ENCODE peak calls at places on chromosome 18, in four cellular contexts. E is stimulated activated CD8-positive, alpha-beta memory T cell treated with anti-CD3 and anti-CD28 coated beads, Interleukin-4, amount 100 ng/mL, for 1 hour; M is GM10248; I is substantia nigra. S is an unnamed sample.

GRCh38 chr18:56576826-56577573 is 61.4 kb downstream of the TXNL1 start:
- DNase-seq in E (no peak), M (no peak), I (no peak), S (no peak)

GRCh38 chr18:21218862-21219261 is 23.2 kb upstream of the GREB1L start:
- DNase-seq in E (no peak), M (no peak), I (no peak), S (no peak)

GRCh38 chr18:26479686-26480079 is 68.7 kb downstream of the KCTD1 start:
- DNase-seq in E (no peak), M (no peak), I (no peak), S (no peak)

GRCh38 chr18:3494245-3494526 is 44.2 kb downstream of the TGIF1 start:
- DNase-seq in E (no peak), M (no peak), I (no peak), S (no peak)

GRCh38 chr18:61475931-61476330 is 142.7 kb downstream of the CDH20 start:
- DNase-seq in E (no peak), M (no peak), I (no peak), S (no peak)

GRCh38 chr18:74373428-74373827 is 57.8 kb downstream of the C18orf63 start:
- DNase-seq in E (no peak), M (no peak), I (no peak), S (no peak)

GRCh38 chr18:596288-596881 is 403 bp upstream of the CLUL1 start:
- DNase-seq in E (no peak), M (peak), I (no peak), S (peak)

GRCh38 chr18:8982416-8983183 is 119.9 kb upstream of the NDUFV2 start:
- DNase-seq in E (no peak), M (no peak), I (no peak), S (no peak)

GRCh38 chr18:46677609-46678470 is 20.8 kb upstream of the LOXHD1 start:
- DNase-seq in E (no peak), M (no peak), I (no peak), S (no peak)

GRCh38 chr18:27109403-27109802 is 75.7 kb downstream of the CHST9 start:
- DNase-seq in E (no peak), M (no peak), I (no peak), S (no peak)

GRCh38 chr18:77103991-77104521 is 28.5 kb downstream of the MBP start:
- DNase-seq in E (no peak), M (no peak), I (no peak), S (no peak)

GRCh38 chr18:23995180-23995579 is 19.4 kb upstream of the TTC39C start:
- DNase-seq in E (no peak), M (no peak), I (no peak), S (no peak)

GRCh38 chr18:73118121-73118816 is 250.5 kb upstream of the NETO1 start:
- DNase-seq in E (no peak), M (no peak), I (no peak), S (no peak)

GRCh38 chr18:70046207-70046606 is 98.5 kb upstream of the CD226 start:
- DNase-seq in E (no peak), M (no peak), I (no peak), S (no peak)

GRCh38 chr18:5276947-5277346 is 18.6 kb downstream of the ZBTB14 start:
- DNase-seq in E (no peak), M (no peak), I (no peak), S (no peak)

GRCh38 chr18:12849548-12849947 is 34.5 kb downstream of the PTPN2 start:
- DNase-seq in E (no peak), M (no peak), I (no peak), S (no peak)

GRCh38 chr18:10878703-10879102 is 270.7 kb downstream of the PIEZO2 start:
- DNase-seq in E (no peak), M (peak), I (no peak), S (no peak)

GRCh38 chr18:2880473-2880872 is 33.7 kb downstream of the EMILIN2 start:
- DNase-seq in E (no peak), M (no peak), I (no peak), S (no peak)

GRCh38 chr18:38367473-38367872 is 801.9 kb upstream of the CELF4 start:
- DNase-seq in E (no peak), M (no peak), I (no peak), S (no peak)

GRCh38 chr18:32086866-32087265 is 4.8 kb upstream of the RNF138 start:
- DNase-seq in E (no peak), M (no peak), I (no peak), S (no peak)

GRCh38 chr18:55475916-55476315 is 112.1 kb downstream of the TCF4 start:
- DNase-seq in E (no peak), M (no peak), I (no peak), S (no peak)

GRCh38 chr18:12679183-12679786 is 21.4 kb upstream of the SPIRE1 start:
- DNase-seq in E (no peak), M (no peak), I (no peak), S (no peak)

GRCh38 chr18:8525692-8526091 is 83.5 kb upstream of the RAB12 start:
- DNase-seq in E (no peak), M (no peak), I (no peak), S (no peak)

GRCh38 chr18:57854726-57855125 is 51.6 kb upstream of the ATP8B1 start:
- DNase-seq in E (no peak), M (no peak), I (no peak), S (no peak)

GRCh38 chr18:73352546-73352945 is 484.8 kb upstream of the NETO1 start:
- DNase-seq in E (no peak), M (no peak), I (no peak), S (no peak)

GRCh38 chr18:58608216-58608615 is 20.7 kb downstream of the ALPK2 start:
- DNase-seq in E (no peak), M (no peak), I (no peak), S (no peak)

GRCh38 chr18:9608298-9608697 is 6.1 kb downstream of the PPP4R1 start:
- DNase-seq in E (no peak), M (no peak), I (no peak), S (no peak)

GRCh38 chr18:31977270-31977872 is 34.4 kb upstream of the TRAPPC8 start:
- DNase-seq in E (no peak), M (peak), I (peak), S (peak)

GRCh38 chr18:40868110-40868858 is 1086.8 kb upstream of the PIK3C3 start:
- DNase-seq in E (no peak), M (no peak), I (no peak), S (no peak)

GRCh38 chr18:55997156-55997561 is 409.2 kb upstream of the TCF4 start:
- DNase-seq in E (no peak), M (no peak), I (peak), S (no peak)

GRCh38 chr18:27844416-27844792 is 332.5 kb downstream of the CDH2 start:
- DNase-seq in E (no peak), M (no peak), I (no peak), S (no peak)

GRCh38 chr18:12883003-12883683 is 894 bp downstream of the PTPN2 start:
- DNase-seq in E (no peak), M (peak), I (no peak), S (no peak)

GRCh38 chr18:47422524-47422923 is 171.1 kb upstream of the SKOR2 start:
- DNase-seq in E (no peak), M (no peak), I (no peak), S (no peak)

GRCh38 chr18:31230495-31230894 is 67.8 kb upstream of the DSC1 start:
- DNase-seq in E (no peak), M (peak), I (no peak), S (no peak)

S was measured in dorsolateral prefrontal cortex.